ENCODE peak calls at places on chromosome 15, in eight cellular contexts. One of them, this sample, is unnamed.

GRCh38 chr15:77533986-77534385 is 98.7 kb downstream of the LINGO1 start:
- DNase-seq in RWPE2: no peak
- DNase-seq in heart right ventricle: no peak
- DNase-seq in Peyer's patch: no peak
- DNase-seq in kidney: no peak
- DNase-seq in testis: no peak
- DNase-seq in lower lobe of right lung: no peak
- DNase-seq in CD4-positive, alpha-beta T cell: no peak
- DNase-seq in this sample: no peak

GRCh38 chr15:82952156-82953081 is at the start of gene HOMER2:
- DNase-seq in RWPE2: no peak
- DNase-seq in heart right ventricle: peak
- DNase-seq in Peyer's patch: no peak
- DNase-seq in kidney: no peak
- DNase-seq in testis: peak
- DNase-seq in lower lobe of right lung: peak
- DNase-seq in CD4-positive, alpha-beta T cell: no peak
- DNase-seq in this sample: no peak

GRCh38 chr15:60096157-60096556 is 92.0 kb downstream of the FOXB1 start:
- DNase-seq in RWPE2: no peak
- DNase-seq in heart right ventricle: no peak
- DNase-seq in Peyer's patch: no peak
- DNase-seq in kidney: no peak
- DNase-seq in testis: no peak
- DNase-seq in lower lobe of right lung: no peak
- DNase-seq in CD4-positive, alpha-beta T cell: no peak
- DNase-seq in this sample: no peak

GRCh38 chr15:40754883-40755815 is at the start of gene RMDN3:
- DNase-seq in RWPE2: peak
- DNase-seq in heart right ventricle: peak
- DNase-seq in Peyer's patch: peak
- DNase-seq in kidney: peak
- DNase-seq in testis: peak
- DNase-seq in lower lobe of right lung: peak
- DNase-seq in CD4-positive, alpha-beta T cell: peak
- DNase-seq in this sample: peak

GRCh38 chr15:65263313-65263712 is 23.4 kb downstream of the PARP16 start:
- DNase-seq in RWPE2: no peak
- DNase-seq in heart right ventricle: no peak
- DNase-seq in Peyer's patch: no peak
- DNase-seq in kidney: no peak
- DNase-seq in testis: no peak
- DNase-seq in lower lobe of right lung: no peak
- DNase-seq in CD4-positive, alpha-beta T cell: no peak
- DNase-seq in this sample: no peak

GRCh38 chr15:100163961-100164360 is 177.8 kb downstream of the ADAMTS17 start:
- DNase-seq in RWPE2: peak
- DNase-seq in heart right ventricle: no peak
- DNase-seq in Peyer's patch: no peak
- DNase-seq in kidney: no peak
- DNase-seq in testis: no peak
- DNase-seq in lower lobe of right lung: no peak
- DNase-seq in CD4-positive, alpha-beta T cell: no peak
- DNase-seq in this sample: no peak

GRCh38 chr15:56243117-56243773 is 434 bp downstream of the RFX7 start:
- DNase-seq in RWPE2: peak
- DNase-seq in heart right ventricle: peak
- DNase-seq in Peyer's patch: peak
- DNase-seq in kidney: peak
- DNase-seq in testis: peak
- DNase-seq in lower lobe of right lung: peak
- DNase-seq in CD4-positive, alpha-beta T cell: peak
- DNase-seq in this sample: peak

GRCh38 chr15:32872606-32873291 is 154.9 kb downstream of the GREM1 start:
- DNase-seq in RWPE2: no peak
- DNase-seq in heart right ventricle: no peak
- DNase-seq in Peyer's patch: peak
- DNase-seq in kidney: peak
- DNase-seq in testis: peak
- DNase-seq in lower lobe of right lung: no peak
- DNase-seq in CD4-positive, alpha-beta T cell: no peak
- DNase-seq in this sample: no peak

GRCh38 chr15:84881520-84881830 is 3.0 kb upstream of the SLC28A1 start:
- DNase-seq in RWPE2: no peak
- DNase-seq in heart right ventricle: no peak
- DNase-seq in Peyer's patch: no peak
- DNase-seq in kidney: no peak
- DNase-seq in testis: no peak
- DNase-seq in lower lobe of right lung: no peak
- DNase-seq in CD4-positive, alpha-beta T cell: no peak
- DNase-seq in this sample: no peak

GRCh38 chr15:66673410-66674322 is 28.4 kb upstream of the SMAD6 start:
- DNase-seq in RWPE2: no peak
- DNase-seq in heart right ventricle: peak
- DNase-seq in Peyer's patch: peak
- DNase-seq in kidney: no peak
- DNase-seq in testis: peak
- DNase-seq in lower lobe of right lung: peak
- DNase-seq in CD4-positive, alpha-beta T cell: no peak
- DNase-seq in this sample: no peak

GRCh38 chr15:40941528-40942336 is 11.5 kb upstream of the CHAC1 start:
- DNase-seq in RWPE2: peak
- DNase-seq in heart right ventricle: peak
- DNase-seq in Peyer's patch: peak
- DNase-seq in kidney: peak
- DNase-seq in testis: peak
- DNase-seq in lower lobe of right lung: peak
- DNase-seq in CD4-positive, alpha-beta T cell: peak
- DNase-seq in this sample: peak

GRCh38 chr15:38440353-38441129 is 13.4 kb upstream of the FAM98B start:
- DNase-seq in RWPE2: peak
- DNase-seq in heart right ventricle: no peak
- DNase-seq in Peyer's patch: peak
- DNase-seq in kidney: no peak
- DNase-seq in testis: peak
- DNase-seq in lower lobe of right lung: peak
- DNase-seq in CD4-positive, alpha-beta T cell: peak
- DNase-seq in this sample: no peak

GRCh38 chr15:31824009-31824408 is 206.3 kb upstream of the CHRNA7 start:
- DNase-seq in RWPE2: no peak
- DNase-seq in heart right ventricle: no peak
- DNase-seq in Peyer's patch: no peak
- DNase-seq in kidney: no peak
- DNase-seq in testis: no peak
- DNase-seq in lower lobe of right lung: no peak
- DNase-seq in CD4-positive, alpha-beta T cell: no peak
- DNase-seq in this sample: no peak

GRCh38 chr15:69422336-69422895 is 8.3 kb downstream of the KIF23 start:
- DNase-seq in RWPE2: no peak
- DNase-seq in heart right ventricle: no peak
- DNase-seq in Peyer's patch: no peak
- DNase-seq in kidney: no peak
- DNase-seq in testis: no peak
- DNase-seq in lower lobe of right lung: no peak
- DNase-seq in CD4-positive, alpha-beta T cell: no peak
- DNase-seq in this sample: no peak

GRCh38 chr15:69417581-69417980 is 3.4 kb downstream of the KIF23 start:
- DNase-seq in RWPE2: no peak
- DNase-seq in heart right ventricle: no peak
- DNase-seq in Peyer's patch: no peak
- DNase-seq in kidney: no peak
- DNase-seq in testis: no peak
- DNase-seq in lower lobe of right lung: no peak
- DNase-seq in CD4-positive, alpha-beta T cell: no peak
- DNase-seq in this sample: no peak

GRCh38 chr15:69424748-69425413 is 10.7 kb downstream of the KIF23 start:
- DNase-seq in RWPE2: no peak
- DNase-seq in heart right ventricle: no peak
- DNase-seq in Peyer's patch: no peak
- DNase-seq in kidney: no peak
- DNase-seq in testis: no peak
- DNase-seq in lower lobe of right lung: no peak
- DNase-seq in CD4-positive, alpha-beta T cell: no peak
- DNase-seq in this sample: no peak

GRCh38 chr15:69424001-69424400 is 9.9 kb downstream of the KIF23 start:
- DNase-seq in RWPE2: no peak
- DNase-seq in heart right ventricle: no peak
- DNase-seq in Peyer's patch: no peak
- DNase-seq in kidney: no peak
- DNase-seq in testis: no peak
- DNase-seq in lower lobe of right lung: no peak
- DNase-seq in CD4-positive, alpha-beta T cell: no peak
- DNase-seq in this sample: no peak

DNA sequence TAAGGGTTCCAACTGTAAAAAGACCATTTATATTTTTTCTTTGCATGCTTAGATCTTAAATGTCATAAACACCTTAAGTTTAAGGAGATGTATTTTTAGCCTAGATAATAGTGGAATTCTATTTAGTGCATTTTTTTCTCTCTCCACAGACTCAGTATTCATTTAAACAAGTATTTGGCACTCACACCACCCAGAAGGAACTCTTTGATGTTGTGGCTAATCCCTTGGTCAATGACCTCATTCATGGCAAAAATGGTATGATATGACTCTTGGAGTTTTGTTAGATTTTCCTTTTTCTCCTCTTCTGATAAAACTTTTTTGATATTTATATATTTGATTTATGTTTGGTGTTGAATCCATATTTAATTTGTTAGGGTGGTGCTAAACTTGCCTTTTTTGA is 7.3 kb downstream of the KIF23 start:
- DNase-seq in RWPE2: no peak
- DNase-seq in heart right ventricle: no peak
- DNase-seq in Peyer's patch: no peak
- DNase-seq in kidney: no peak
- DNase-seq in testis: no peak
- DNase-seq in lower lobe of right lung: no peak
- DNase-seq in CD4-positive, alpha-beta T cell: no peak
- DNase-seq in this sample: no peak
- H3K27ac ChIP-seq in RWPE2: no peak
- H3K27ac ChIP-seq in heart right ventricle: no peak
- H3K27ac ChIP-seq in Peyer's patch: no peak
- H3K27ac ChIP-seq in kidney: no peak
- H3K27ac ChIP-seq in testis: no peak
- H3K27ac ChIP-seq in lower lobe of right lung: no peak
- H3K27ac ChIP-seq in CD4-positive, alpha-beta T cell: no peak
- H3K27ac ChIP-seq in this sample: no peak

DNA sequence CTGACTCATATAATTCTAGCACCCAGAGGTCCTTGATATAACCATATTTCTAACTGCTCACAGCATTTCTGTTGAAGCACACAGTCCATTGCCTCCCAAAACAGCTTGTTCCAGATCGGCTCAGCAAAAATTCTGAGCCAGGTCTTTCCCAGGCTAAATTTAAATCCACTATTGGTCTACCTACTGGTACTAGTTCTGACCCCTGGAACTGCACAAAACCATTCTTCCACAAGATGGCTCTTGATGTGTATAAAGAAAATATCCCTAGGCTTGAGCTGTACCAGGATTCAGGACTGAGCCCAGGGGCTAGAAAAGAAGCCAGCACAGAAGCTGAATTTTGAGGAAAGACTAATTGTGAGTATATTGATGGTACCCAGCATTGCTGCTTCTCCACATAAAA is 75.4 kb upstream of the ABHD17C start:
- DNase-seq in RWPE2: no peak
- DNase-seq in heart right ventricle: no peak
- DNase-seq in Peyer's patch: no peak
- DNase-seq in kidney: no peak
- DNase-seq in testis: no peak
- DNase-seq in lower lobe of right lung: no peak
- DNase-seq in CD4-positive, alpha-beta T cell: no peak
- DNase-seq in this sample: no peak
- TF ChIP-seq CTCF in RWPE2: peak
- TF ChIP-seq CTCF in heart right ventricle: peak
- TF ChIP-seq CTCF in Peyer's patch: no peak
- TF ChIP-seq CTCF in kidney: peak
- TF ChIP-seq CTCF in testis: no peak
- TF ChIP-seq CTCF in lower lobe of right lung: peak
- TF ChIP-seq CTCF in CD4-positive, alpha-beta T cell: no peak
- TF ChIP-seq CTCF in this sample: no peak

GRCh38 chr15:89814112-89814742 is 425 bp downstream of the ANPEP start:
- DNase-seq in RWPE2: no peak
- DNase-seq in heart right ventricle: peak
- DNase-seq in Peyer's patch: no peak
- DNase-seq in kidney: peak
- DNase-seq in testis: no peak
- DNase-seq in lower lobe of right lung: peak
- DNase-seq in CD4-positive, alpha-beta T cell: no peak
- DNase-seq in this sample: no peak

GRCh38 chr15:89813381-89814111 is 1.1 kb downstream of the ANPEP start:
- DNase-seq in RWPE2: no peak
- DNase-seq in heart right ventricle: no peak
- DNase-seq in Peyer's patch: no peak
- DNase-seq in kidney: no peak
- DNase-seq in testis: no peak
- DNase-seq in lower lobe of right lung: no peak
- DNase-seq in CD4-positive, alpha-beta T cell: no peak
- DNase-seq in this sample: no peak

GRCh38 chr15:89810837-89811236 is 3.8 kb downstream of the ANPEP start:
- DNase-seq in RWPE2: no peak
- DNase-seq in heart right ventricle: no peak
- DNase-seq in Peyer's patch: no peak
- DNase-seq in kidney: peak
- DNase-seq in testis: no peak
- DNase-seq in lower lobe of right lung: peak
- DNase-seq in CD4-positive, alpha-beta T cell: no peak
- DNase-seq in this sample: no peak

GRCh38 chr15:89812847-89813320 is 1.8 kb downstream of the ANPEP start:
- DNase-seq in RWPE2: no peak
- DNase-seq in heart right ventricle: no peak
- DNase-seq in Peyer's patch: no peak
- DNase-seq in kidney: no peak
- DNase-seq in testis: no peak
- DNase-seq in lower lobe of right lung: no peak
- DNase-seq in CD4-positive, alpha-beta T cell: no peak
- DNase-seq in this sample: no peak

GRCh38 chr15:89812126-89812846 is 2.4 kb downstream of the ANPEP start:
- DNase-seq in RWPE2: no peak
- DNase-seq in heart right ventricle: peak
- DNase-seq in Peyer's patch: peak
- DNase-seq in kidney: peak
- DNase-seq in testis: peak
- DNase-seq in lower lobe of right lung: peak
- DNase-seq in CD4-positive, alpha-beta T cell: no peak
- DNase-seq in this sample: no peak
- H3K27ac ChIP-seq in RWPE2: peak
- H3K27ac ChIP-seq in heart right ventricle: no peak
- H3K27ac ChIP-seq in Peyer's patch: no peak
- H3K27ac ChIP-seq in kidney: peak
- H3K27ac ChIP-seq in testis: no peak
- H3K27ac ChIP-seq in lower lobe of right lung: peak
- H3K27ac ChIP-seq in CD4-positive, alpha-beta T cell: no peak
- H3K27ac ChIP-seq in this sample: peak

GRCh38 chr15:58241872-58242271 is 103.7 kb downstream of the AQP9 start:
- DNase-seq in RWPE2: no peak
- DNase-seq in heart right ventricle: no peak
- DNase-seq in Peyer's patch: no peak
- DNase-seq in kidney: no peak
- DNase-seq in testis: no peak
- DNase-seq in lower lobe of right lung: no peak
- DNase-seq in CD4-positive, alpha-beta T cell: no peak
- DNase-seq in this sample: no peak
- TF ChIP-seq CTCF in RWPE2: no peak
- TF ChIP-seq CTCF in heart right ventricle: no peak
- TF ChIP-seq CTCF in Peyer's patch: no peak
- TF ChIP-seq CTCF in kidney: no peak
- TF ChIP-seq CTCF in testis: no peak
- TF ChIP-seq CTCF in lower lobe of right lung: no peak
- TF ChIP-seq CTCF in CD4-positive, alpha-beta T cell: no peak
- TF ChIP-seq CTCF in this sample: no peak